ENCODE peak calls at places on chromosomes 16 and 17, in eight cellular contexts. N is kidney, J is H9, W is IMR-90, Y is fibroblast of lung, T is PC-9, I is body of pancreas, X is breast epithelium. O is an unnamed sample. For H3K4me1, the result is how much of the 10 kb centered on the place peaks cover.

GRCh38 chr17:51346218-51346982 is 86.1 kb downstream of the UTP18 start:
- DNase-seq in N (no peak), J (no peak), W (no peak), Y (no peak), T (no peak), I (no peak), X (no peak), O (no peak)

GRCh38 chr16:73095885-73096341 is 48.0 kb upstream of the ZFHX3 start:
- DNase-seq in N (peak), J (no peak), W (no peak), Y (no peak), T (no peak), I (no peak), X (no peak), O (no peak)

GRCh38 chr17:71726320-71726719 is 394.5 kb upstream of the SOX9 start:
- DNase-seq in N (no peak), J (no peak), W (no peak), Y (peak), T (no peak), I (peak), X (no peak), O (no peak)

GRCh38 chr17:38585056-38585804 is 20.5 kb downstream of the SRCIN1 start:
- DNase-seq in N (peak), J (peak), W (no peak), Y (no peak), T (peak), I (no peak), X (peak), O (no peak)

GRCh38 chr17:2123467-2124251 is 68.8 kb downstream of the HIC1 start:
- DNase-seq in N (no peak), J (no peak), W (peak), Y (peak), T (no peak), I (peak), X (no peak), O (peak)

GRCh38 chr17:63440127-63440769 is 5.9 kb downstream of the CYB561 start:
- DNase-seq in N (no peak), J (no peak), W (no peak), Y (no peak), T (no peak), I (no peak), X (no peak), O (no peak)

GRCh38 chr17:59519132-59519531 is 46.3 kb upstream of the DHX40 start:
- DNase-seq in N (no peak), J (no peak), W (no peak), Y (no peak), T (no peak), I (no peak), X (no peak), O (no peak)

GRCh38 chr17:19719365-19720209 is 3.2 kb upstream of the SLC47A2 start:
- DNase-seq in N (peak), J (peak), W (no peak), Y (no peak), T (peak), I (no peak), X (peak), O (no peak)

GRCh38 chr17:42253601-42254000 is 22.6 kb downstream of the STAT5B start:
- DNase-seq in N (no peak), J (no peak), W (no peak), Y (peak), T (peak), I (no peak), X (no peak), O (no peak)

GRCh38 chr17:61015966-61016365 is 338.3 kb downstream of the BCAS3 start:
- DNase-seq in N (no peak), J (no peak), W (no peak), Y (no peak), T (no peak), I (no peak), X (no peak), O (no peak)

GRCh38 chr16:69100046-69100765 is 5.2 kb upstream of the HAS3 start:
- DNase-seq in N (no peak), J (no peak), W (no peak), Y (no peak), T (no peak), I (peak), X (no peak), O (no peak)

GRCh38 chr16:79008869-79009179 is 591.7 kb downstream of the MAF start:
- DNase-seq in N (no peak), J (no peak), W (no peak), Y (no peak), T (no peak), I (no peak), X (peak), O (no peak)

GRCh38 chr16:88969361-88969831 is 7.6 kb downstream of the CBFA2T3 start:
- DNase-seq in N (no peak), J (no peak), W (no peak), Y (no peak), T (no peak), I (no peak), X (no peak), O (no peak)

GRCh38 chr17:79065105-79065670 is 9.4 kb upstream of the ENGASE start:
- DNase-seq in N (no peak), J (peak), W (peak), Y (peak), T (no peak), I (peak), X (no peak), O (peak)

GRCh38 chr17:29390856-29391631 is 881 bp downstream of the TAOK1 start:
- DNase-seq in N (peak), J (peak), W (peak), Y (peak), T (no peak), I (peak), X (no peak), O (peak)

GRCh38 chr16:86517652-86518258 is 7.4 kb downstream of the FOXF1 start:
- DNase-seq in N (peak), J (peak), W (peak), Y (peak), T (no peak), I (peak), X (no peak), O (peak)

GRCh38 chr16:3580271-3580670 is 3.1 kb upstream of the NLRC3 start:
- DNase-seq in N (no peak), J (no peak), W (no peak), Y (no peak), T (no peak), I (no peak), X (no peak), O (no peak)

GRCh38 chr16:50884066-50884860 is 142.4 kb downstream of the CYLD start:
- DNase-seq in N (no peak), J (peak), W (no peak), Y (no peak), T (no peak), I (no peak), X (no peak), O (peak)

GRCh38 chr17:49692751-49693150 is 14.9 kb upstream of the SPOP start:
- DNase-seq in N (no peak), J (no peak), W (no peak), Y (no peak), T (no peak), I (no peak), X (no peak), O (no peak)

GRCh38 chr16:11329080-11329491 is 16.2 kb upstream of the RMI2 start:
- DNase-seq in N (no peak), J (peak), W (peak), Y (peak), T (no peak), I (no peak), X (no peak), O (no peak)

GRCh38 chr17:40026816-40027613 is 11.8 kb downstream of the CSF3 start:
- DNase-seq in N (peak), J (peak), W (peak), Y (peak), T (peak), I (peak), X (peak), O (peak)
- H3K27ac ChIP-seq in N (peak), J (no peak), W (no peak), Y (no peak), T (peak), I (no peak), X (peak), O (no peak)

GRCh38 chr16:83734136-83734535 is 73.6 kb upstream of the HSBP1 start:
- DNase-seq in N (no peak), J (no peak), W (no peak), Y (no peak), T (no peak), I (no peak), X (no peak), O (no peak)

GRCh38 chr16:83728518-83728917 is 79.3 kb upstream of the HSBP1 start:
- DNase-seq in N (no peak), J (no peak), W (no peak), Y (no peak), T (no peak), I (no peak), X (no peak), O (no peak)

GRCh38 chr16:83733301-83733700 is 74.5 kb upstream of the HSBP1 start:
- DNase-seq in N (peak), J (no peak), W (peak), Y (peak), T (no peak), I (no peak), X (no peak), O (no peak)

GRCh38 chr16:83730812-83731211 is 77.0 kb upstream of the HSBP1 start:
- DNase-seq in N (no peak), J (no peak), W (no peak), Y (no peak), T (no peak), I (no peak), X (no peak), O (no peak)

GRCh38 chr16:83732536-83732935 is 75.2 kb upstream of the HSBP1 start:
- DNase-seq in N (no peak), J (no peak), W (no peak), Y (no peak), T (no peak), I (no peak), X (no peak), O (no peak)
- H3K4me1 ChIP-seq in N (under half), J (under half), W (under half), Y (under half), T (under half), I (under half), X (under half), O (under half)

DNA sequence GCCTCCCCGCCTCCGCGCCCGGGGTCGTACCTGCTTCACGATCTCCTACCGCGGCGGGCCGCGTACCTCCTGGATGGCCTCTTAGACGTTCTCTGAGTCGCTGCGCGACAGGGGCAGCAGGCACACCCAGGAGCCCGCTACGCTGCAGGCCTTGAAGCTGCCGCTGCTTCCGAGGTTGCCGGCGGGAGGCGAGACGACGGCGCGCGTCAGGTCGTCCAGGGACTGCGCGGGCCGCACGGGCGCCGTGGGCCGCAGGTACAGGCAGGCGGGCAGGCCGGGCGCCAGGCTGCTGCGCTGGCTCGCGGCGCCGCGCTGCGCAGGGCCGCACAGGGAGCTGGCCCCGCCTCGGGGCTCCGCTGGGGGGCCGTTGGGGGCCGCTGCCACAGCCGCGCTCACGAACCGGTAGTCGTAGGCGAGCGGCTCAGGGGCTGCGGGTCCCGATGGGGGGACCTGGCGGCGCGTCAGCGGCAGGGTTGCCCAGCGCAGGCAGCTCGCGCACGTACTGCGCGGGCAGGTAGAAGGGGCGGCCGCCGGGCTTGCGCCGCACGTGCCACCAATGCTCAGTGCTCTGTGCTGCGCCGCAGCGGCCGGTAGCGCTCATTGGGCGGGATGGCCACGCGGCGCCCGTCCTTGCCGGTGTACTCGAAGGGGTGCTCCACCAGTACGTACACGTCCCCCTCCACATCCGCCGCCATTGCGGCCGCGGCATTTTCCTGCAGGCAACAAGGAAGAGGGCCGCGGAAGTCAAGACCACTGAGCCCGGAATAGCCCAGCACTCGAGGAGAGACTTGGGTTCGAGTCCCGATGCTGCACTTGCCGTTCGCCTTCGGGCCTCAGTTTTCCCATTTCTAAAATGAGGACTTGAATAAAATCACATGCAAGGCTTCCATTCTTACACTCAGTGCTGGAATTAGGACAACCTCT is 116.5 kb upstream of the SMURF2 start:
- DNase-seq in N (peak), J (peak), W (no peak), Y (peak), T (no peak), I (peak), X (no peak), O (peak)
- H3K27ac ChIP-seq in N (no peak), J (no peak), W (no peak), Y (no peak), T (no peak), I (peak), X (no peak), O (no peak)

GRCh38 chr16:60271382-60272180 is 1537.5 kb upstream of the GOT2 start:
- DNase-seq in N (no peak), J (no peak), W (no peak), Y (no peak), T (no peak), I (no peak), X (no peak), O (no peak)
- H3K4me1 ChIP-seq in N (under half), J (under half), W (under half), Y (under half), T (under half), I (under half), X (under half), O (under half)

GRCh38 chr17:77737442-77738265 is 220.8 kb upstream of the TNRC6C start:
- DNase-seq in N (peak), J (peak), W (no peak), Y (no peak), T (no peak), I (no peak), X (peak), O (no peak)
- H3K27ac ChIP-seq in N (no peak), J (no peak), W (no peak), Y (no peak), T (no peak), I (no peak), X (peak), O (no peak)

GRCh38 chr17:76484228-76484725 is 16.9 kb downstream of the AANAT start:
- DNase-seq in N (no peak), J (no peak), W (no peak), Y (no peak), T (no peak), I (no peak), X (no peak), O (no peak)
- H3K4me1 ChIP-seq in N (under half), J (under half), W (under half), Y (under half), T (under half), I (under half), X (under half), O (under half)